ENCODE peak calls at places on chromosome 2, in seven cellular contexts. W, E, G, B, S, N and F are unnamed samples.

GRCh38 chr2:24040511-24040910 is 6.7 kb downstream of the WDCP start:
- DNase-seq in W (no peak), E (no peak), G (peak), B (no peak), S (no peak), N (no peak), F (no peak)

GRCh38 chr2:183541766-183542165 is 417.5 kb downstream of the NUP35 start:
- DNase-seq in W (no peak), E (no peak), G (peak), B (no peak), S (no peak), N (no peak), F (peak)

GRCh38 chr2:218566296-218566695 is 1.9 kb downstream of the USP37 start:
- DNase-seq in W (no peak), E (no peak), G (no peak), B (no peak), S (no peak), N (no peak), F (no peak)

GRCh38 chr2:199136681-199137080 is 321.1 kb downstream of the SATB2 start:
- DNase-seq in W (no peak), E (no peak), G (peak), B (no peak), S (no peak), N (peak), F (peak)

GRCh38 chr2:7024261-7024660 is 107.0 kb downstream of the RNF144A start:
- DNase-seq in W (no peak), E (no peak), G (no peak), B (no peak), S (no peak), N (no peak), F (no peak)

GRCh38 chr2:1873343-1873742 is 129.0 kb upstream of the PXDN start:
- DNase-seq in W (no peak), E (no peak), G (no peak), B (no peak), S (no peak), N (no peak), F (no peak)

GRCh38 chr2:181586569-181587076 is 70.3 kb downstream of the CERKL start:
- DNase-seq in W (no peak), E (peak), G (no peak), B (peak), S (peak), N (peak), F (peak)

GRCh38 chr2:214874694-214875093 is 65.2 kb upstream of the BARD1 start:
- DNase-seq in W (no peak), E (no peak), G (no peak), B (no peak), S (no peak), N (no peak), F (no peak)

GRCh38 chr2:25977768-25978167 is 4.5 kb downstream of the KIF3C start:
- DNase-seq in W (peak), E (no peak), G (peak), B (no peak), S (no peak), N (no peak), F (peak)

GRCh38 chr2:98036349-98037000 is 40.7 kb upstream of the TMEM131 start:
- DNase-seq in W (no peak), E (no peak), G (no peak), B (no peak), S (no peak), N (no peak), F (no peak)

GRCh38 chr2:233074106-233074505 is 14.0 kb downstream of the INPP5D start:
- DNase-seq in W (no peak), E (peak), G (no peak), B (no peak), S (no peak), N (no peak), F (no peak)

GRCh38 chr2:189116059-189116458 is 63.5 kb downstream of the COL5A2 start:
- DNase-seq in W (no peak), E (peak), G (no peak), B (no peak), S (no peak), N (no peak), F (no peak)

GRCh38 chr2:110173523-110173922 is 31.3 kb downstream of the NPHP1 start:
- DNase-seq in W (peak), E (no peak), G (peak), B (no peak), S (no peak), N (peak), F (peak)

GRCh38 chr2:233386382-233387041 is 32.2 kb downstream of the DGKD start:
- DNase-seq in W (no peak), E (no peak), G (no peak), B (no peak), S (no peak), N (peak), F (peak)

GRCh38 chr2:198692907-198693510 is 764.7 kb downstream of the SATB2 start:
- DNase-seq in W (no peak), E (no peak), G (no peak), B (no peak), S (no peak), N (no peak), F (no peak)

GRCh38 chr2:158967114-158967730 is 1.2 kb upstream of the TANC1 start:
- DNase-seq in W (no peak), E (no peak), G (no peak), B (no peak), S (no peak), N (no peak), F (no peak)

GRCh38 chr2:12262681-12263436 is 453.9 kb upstream of the TRIB2 start:
- DNase-seq in W (no peak), E (no peak), G (no peak), B (no peak), S (peak), N (peak), F (peak)

GRCh38 chr2:50492452-50492851 is 539.5 kb downstream of the NRXN1 start:
- DNase-seq in W (peak), E (peak), G (peak), B (peak), S (peak), N (peak), F (peak)

GRCh38 chr2:11417946-11418585 is 47.9 kb downstream of the E2F6 start:
- DNase-seq in W (peak), E (peak), G (peak), B (peak), S (peak), N (peak), F (no peak)

GRCh38 chr2:80126596-80127189 is 177.9 kb downstream of the LRRTM1 start:
- DNase-seq in W (no peak), E (no peak), G (no peak), B (no peak), S (no peak), N (peak), F (peak)

GRCh38 chr2:179898873-179899272 is 37.5 kb upstream of the ZNF385B start:
- DNase-seq in W (peak), E (peak), G (peak), B (peak), S (peak), N (peak), F (peak)

GRCh38 chr2:157587576-157587975 is 41.1 kb downstream of the ACVR1C start:
- DNase-seq in W (no peak), E (no peak), G (no peak), B (peak), S (no peak), N (no peak), F (peak)

GRCh38 chr2:85723707-85724360 is 29.7 kb downstream of the GNLY start:
- DNase-seq in W (no peak), E (no peak), G (no peak), B (no peak), S (no peak), N (no peak), F (no peak)

GRCh38 chr2:174341995-174342571 is 7.3 kb downstream of the SP9 start:
- DNase-seq in W (no peak), E (peak), G (no peak), B (peak), S (no peak), N (no peak), F (no peak)

GRCh38 chr2:174339971-174340399 is 5.2 kb downstream of the SP9 start:
- DNase-seq in W (no peak), E (peak), G (peak), B (peak), S (no peak), N (no peak), F (no peak)

GRCh38 chr2:174340400-174341300 is 5.9 kb downstream of the SP9 start:
- DNase-seq in W (peak), E (peak), G (peak), B (peak), S (no peak), N (no peak), F (no peak)

GRCh38 chr2:174342600-174343342 is 8.0 kb downstream of the SP9 start:
- DNase-seq in W (no peak), E (peak), G (no peak), B (peak), S (no peak), N (no peak), F (no peak)

GRCh38 chr2:174341301-174341994 is 6.7 kb downstream of the SP9 start:
- DNase-seq in W (peak), E (peak), G (peak), B (peak), S (peak), N (peak), F (peak)
- TF ChIP-seq EZH2 in W (peak), E (peak), G (no peak), B (no peak), S (no peak), N (no peak), F (no peak)

GRCh38 chr2:238127165-238128060 is 11.1 kb upstream of the KLHL30 start:
- DNase-seq in W (peak), E (no peak), G (no peak), B (peak), S (peak), N (peak), F (no peak)
- H3K4me3 ChIP-seq in W (no peak), E (no peak), G (no peak), B (no peak), S (no peak), N (peak), F (no peak)

GRCh38 chr2:17757321-17757720 is 3.4 kb downstream of the GEN1 start:
- DNase-seq in W (peak), E (no peak), G (peak), B (no peak), S (no peak), N (peak), F (peak)
- TF ChIP-seq CTCF in W (peak), E (no peak), G (no peak), B (no peak), S (no peak), N (no peak), F (no peak)

GRCh38 chr2:152097291-152098032 is 1.4 kb downstream of the CACNB4 start:
- DNase-seq in W (peak), E (peak), G (peak), B (peak), S (no peak), N (peak), F (no peak)

GRCh38 chr2:152100961-152101360 is 2.1 kb upstream of the CACNB4 start:
- DNase-seq in W (no peak), E (no peak), G (no peak), B (no peak), S (no peak), N (no peak), F (no peak)

GRCh38 chr2:152098033-152098797 is 629 bp downstream of the CACNB4 start:
- DNase-seq in W (no peak), E (peak), G (peak), B (peak), S (no peak), N (peak), F (no peak)

GRCh38 chr2:152098798-152099654 is at the start of gene CACNB4:
- DNase-seq in W (no peak), E (peak), G (no peak), B (peak), S (no peak), N (peak), F (no peak)

GRCh38 chr2:152099655-152100050 is 809 bp upstream of the CACNB4 start:
- DNase-seq in W (no peak), E (no peak), G (peak), B (no peak), S (no peak), N (no peak), F (no peak)
- TF ChIP-seq EZH2 in W (no peak), E (peak), G (no peak), B (no peak), S (no peak), N (peak), F (no peak)

GRCh38 chr2:240926516-240927389 is 20.6 kb downstream of the CROCC2 start:
- DNase-seq in W (no peak), E (no peak), G (no peak), B (no peak), S (peak), N (peak), F (no peak)
- H3K4me3 ChIP-seq in W (no peak), E (no peak), G (no peak), B (no peak), S (peak), N (no peak), F (no peak)

DNA sequence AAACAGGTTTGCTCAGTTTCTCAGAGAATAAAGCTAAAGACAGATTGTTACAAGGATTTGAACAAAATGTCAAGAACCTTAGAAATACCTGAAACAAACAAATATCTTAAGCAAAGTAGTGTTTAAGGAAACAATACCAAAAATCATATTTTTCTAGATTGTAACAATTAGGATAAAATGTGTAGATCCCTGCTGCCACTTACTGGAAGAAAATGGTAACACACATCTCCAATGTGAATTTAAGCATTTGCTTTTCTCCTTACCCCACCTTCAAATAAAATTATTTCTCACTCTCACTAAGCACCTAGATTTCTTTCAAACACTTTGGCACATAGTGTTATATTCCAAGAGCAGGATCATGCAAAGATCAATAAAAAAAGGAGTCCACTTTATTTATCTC is 34.9 kb downstream of the SUCLG1 start:
- DNase-seq in W (no peak), E (peak), G (peak), B (no peak), S (no peak), N (peak), F (no peak)
- TF ChIP-seq CTCF in W (peak), E (peak), G (peak), B (peak), S (peak), N (peak), F (peak)

GRCh38 chr2:169770991-169771390 is 27.7 kb upstream of the SSB start:
- DNase-seq in W (no peak), E (no peak), G (no peak), B (no peak), S (no peak), N (no peak), F (no peak)

GRCh38 chr2:169765523-169765922 is 31.9 kb downstream of the KLHL23 start:
- DNase-seq in W (peak), E (no peak), G (peak), B (no peak), S (no peak), N (peak), F (peak)

GRCh38 chr2:169767243-169767888 is 31.3 kb upstream of the SSB start:
- DNase-seq in W (peak), E (peak), G (peak), B (peak), S (peak), N (peak), F (peak)

GRCh38 chr2:169771612-169772011 is 27.1 kb upstream of the SSB start:
- DNase-seq in W (peak), E (no peak), G (peak), B (no peak), S (no peak), N (no peak), F (no peak)

GRCh38 chr2:169768262-169768995 is 30.2 kb upstream of the SSB start:
- DNase-seq in W (no peak), E (peak), G (no peak), B (no peak), S (no peak), N (no peak), F (no peak)
- TF ChIP-seq EZH2 in W (no peak), E (no peak), G (no peak), B (no peak), S (no peak), N (peak), F (peak)

GRCh38 chr2:134273240-134273983 is 19.5 kb downstream of the MGAT5 start:
- DNase-seq in W (no peak), E (no peak), G (no peak), B (no peak), S (no peak), N (no peak), F (no peak)

GRCh38 chr2:134272831-134273230 is 19.0 kb downstream of the MGAT5 start:
- DNase-seq in W (no peak), E (no peak), G (no peak), B (no peak), S (no peak), N (no peak), F (no peak)

GRCh38 chr2:134268265-134268664 is 14.4 kb downstream of the MGAT5 start:
- DNase-seq in W (no peak), E (no peak), G (peak), B (no peak), S (no peak), N (no peak), F (peak)

GRCh38 chr2:134269986-134270735 is 16.3 kb downstream of the MGAT5 start:
- DNase-seq in W (no peak), E (no peak), G (no peak), B (no peak), S (no peak), N (no peak), F (no peak)

GRCh38 chr2:134271758-134272157 is 17.9 kb downstream of the MGAT5 start:
- DNase-seq in W (no peak), E (no peak), G (no peak), B (no peak), S (no peak), N (no peak), F (no peak)
- H3K4me3 ChIP-seq in W (no peak), E (no peak), G (no peak), B (no peak), S (no peak), N (no peak), F (no peak)